ENCODE peak calls at places on chromosomes 16 and 17, in eight cellular contexts. D, O, M, B, Y, A, U and Z are unnamed samples.
A peak's percentile ranks its signal among the peaks of the same experiment; 100 is the strongest.

GRCh38 chr16:73433493-73434307 is 385.8 kb upstream of the ZFHX3 start:
- DNase-seq in D (no peak), O (no peak), M (no peak), B (no peak), Y (no peak), A (no peak), U (no peak), Z (no peak)

GRCh38 chr17:62696726-62697490 is 69.4 kb downstream of the MRC2 start:
- DNase-seq in D (no peak), O (no peak), M (no peak), B (no peak), Y (no peak), A (no peak), U (no peak), Z (no peak)

GRCh38 chr16:70391881-70392481 is 45.3 kb downstream of the DDX19A start:
- DNase-seq in D (peak; percentile 43), O (no peak), M (peak; percentile 92), B (peak; percentile 48), Y (no peak), A (no peak), U (peak; percentile 46), Z (peak; percentile 57)

GRCh38 chr17:30236807-30237206 is 1.3 kb upstream of the SLC6A4 start:
- DNase-seq in D (peak; percentile 40), O (peak; percentile 40), M (peak; percentile 83), B (peak; percentile 26), Y (peak; percentile 83), A (no peak), U (no peak), Z (no peak)

GRCh38 chr16:81598083-81598482 is 153.5 kb downstream of the CMIP start:
- DNase-seq in D (no peak), O (no peak), M (no peak), B (no peak), Y (no peak), A (no peak), U (no peak), Z (no peak)

GRCh38 chr16:89370601-89371000 is 119.8 kb downstream of the ANKRD11 start:
- DNase-seq in D (no peak), O (no peak), M (no peak), B (no peak), Y (no peak), A (no peak), U (no peak), Z (no peak)

GRCh38 chr16:85046472-85046916 is 18.9 kb downstream of the KIAA0513 start:
- DNase-seq in D (no peak), O (no peak), M (no peak), B (no peak), Y (no peak), A (no peak), U (no peak), Z (no peak)

GRCh38 chr16:119835-120234 is 18.6 kb downstream of the NPRL3 start:
- DNase-seq in D (no peak), O (no peak), M (no peak), B (no peak), Y (no peak), A (no peak), U (no peak), Z (no peak)

GRCh38 chr17:57211010-57211411 is 45.3 kb upstream of the MSI2 start:
- DNase-seq in D (no peak), O (no peak), M (no peak), B (no peak), Y (no peak), A (no peak), U (no peak), Z (no peak)

GRCh38 chr17:3755335-3756030 is 31.8 kb downstream of the HASPIN start:
- DNase-seq in D (no peak), O (no peak), M (no peak), B (no peak), Y (no peak), A (no peak), U (no peak), Z (no peak)

GRCh38 chr17:27318633-27319032 is 24.7 kb downstream of the WSB1 start:
- DNase-seq in D (no peak), O (no peak), M (no peak), B (no peak), Y (no peak), A (no peak), U (no peak), Z (no peak)

GRCh38 chr17:10512856-10513255 is 5.5 kb downstream of the MYH1 start:
- DNase-seq in D (no peak), O (no peak), M (no peak), B (no peak), Y (no peak), A (no peak), U (no peak), Z (no peak)

GRCh38 chr17:230371-230770 is 48.9 kb upstream of the DOC2B start:
- DNase-seq in D (no peak), O (no peak), M (no peak), B (no peak), Y (peak; percentile 34), A (no peak), U (no peak), Z (no peak)

GRCh38 chr16:31458073-31458834 is 1.0 kb upstream of the ARMC5 start:
- DNase-seq in D (peak; percentile 46), O (peak; percentile 95), M (peak; percentile 82), B (peak; percentile 51), Y (peak; percentile 85), A (peak; percentile 39), U (no peak), Z (peak; percentile 29)

GRCh38 chr17:78883090-78883532 is 19.9 kb downstream of the CEP295NL start:
- DNase-seq in D (peak; percentile 79), O (peak; percentile 92), M (peak; percentile 91), B (peak; percentile 71), Y (peak; percentile 87), A (no peak), U (peak; percentile 86), Z (peak; percentile 61)

GRCh38 chr17:3890893-3891219 is 2.0 kb downstream of the CAMKK1 start:
- DNase-seq in D (no peak), O (no peak), M (no peak), B (no peak), Y (no peak), A (no peak), U (no peak), Z (no peak)

GRCh38 chr17:4365628-4366311 is 705 bp downstream of the UBE2G1 start:
- DNase-seq in D (no peak), O (no peak), M (peak; percentile 57), B (peak; percentile 16), Y (no peak), A (peak; percentile 25), U (no peak), Z (no peak)

GRCh38 chr17:55305321-55306087 is 40.7 kb downstream of the HLF start:
- DNase-seq in D (no peak), O (no peak), M (no peak), B (no peak), Y (no peak), A (no peak), U (no peak), Z (no peak)

GRCh38 chr16:31291376-31291775 is 31.6 kb downstream of the ITGAM start:
- DNase-seq in D (no peak), O (no peak), M (no peak), B (no peak), Y (no peak), A (no peak), U (no peak), Z (no peak)

GRCh38 chr17:81510524-81510797 is 2.1 kb downstream of the ACTG1 start:
- DNase-seq in D (peak; percentile 20), O (no peak), M (no peak), B (no peak), Y (no peak), A (no peak), U (no peak), Z (no peak)
- H3K4me3 ChIP-seq in D (peak overlapping the region; percentile 95), O (peak overlapping the region; percentile 75), M (no peak overlapping the region), B (peak overlapping the region; percentile 88), Y (peak overlapping the region; percentile 94), A (peak overlapping the region; percentile 84), U (peak overlapping the region; percentile 95), Z (peak overlapping the region; percentile 97)

DNA sequence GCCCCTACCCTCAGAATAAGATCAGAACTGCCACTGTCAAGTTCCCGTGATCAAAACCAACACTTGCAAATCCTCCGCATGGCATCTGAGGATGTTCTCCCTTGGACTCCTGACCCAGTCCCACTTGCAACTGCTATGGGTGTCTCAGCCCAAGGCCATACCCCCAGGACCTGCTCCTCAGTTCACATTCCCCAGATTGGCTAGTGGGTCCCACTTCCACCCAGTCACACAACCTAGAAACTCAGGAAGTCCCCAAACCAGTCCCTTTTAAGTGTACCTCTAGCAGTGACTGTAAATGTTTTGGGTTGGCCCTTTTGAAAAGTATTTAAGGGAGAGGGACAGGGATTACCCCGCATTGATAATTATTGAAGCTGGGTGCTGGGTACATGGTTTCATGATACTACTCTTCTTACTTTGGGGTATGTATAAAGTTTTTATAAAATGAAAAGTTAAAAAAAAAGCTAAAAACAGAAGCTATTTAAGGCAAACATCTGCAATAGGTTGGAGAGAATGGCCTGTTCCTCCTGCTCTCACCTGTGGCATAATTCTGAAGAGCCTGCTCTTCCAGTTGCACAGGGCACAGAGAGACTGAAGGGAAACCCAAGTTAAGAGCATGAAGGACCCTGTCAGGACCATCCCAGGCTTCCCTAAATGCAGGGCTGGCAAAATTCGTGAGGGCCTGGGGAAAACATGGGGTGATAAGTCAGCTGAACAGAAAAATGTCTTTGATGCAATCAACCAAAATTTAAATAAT is 42.5 kb downstream of the ERN1 start:
- DNase-seq in D (no peak), O (no peak), M (no peak), B (no peak), Y (no peak), A (no peak), U (no peak), Z (no peak)
- H3K4me3 ChIP-seq in D (no peak overlapping the region), O (no peak overlapping the region), M (no peak overlapping the region), B (no peak overlapping the region), Y (no peak overlapping the region), A (no peak overlapping the region), U (no peak overlapping the region), Z (no peak overlapping the region)

DNA sequence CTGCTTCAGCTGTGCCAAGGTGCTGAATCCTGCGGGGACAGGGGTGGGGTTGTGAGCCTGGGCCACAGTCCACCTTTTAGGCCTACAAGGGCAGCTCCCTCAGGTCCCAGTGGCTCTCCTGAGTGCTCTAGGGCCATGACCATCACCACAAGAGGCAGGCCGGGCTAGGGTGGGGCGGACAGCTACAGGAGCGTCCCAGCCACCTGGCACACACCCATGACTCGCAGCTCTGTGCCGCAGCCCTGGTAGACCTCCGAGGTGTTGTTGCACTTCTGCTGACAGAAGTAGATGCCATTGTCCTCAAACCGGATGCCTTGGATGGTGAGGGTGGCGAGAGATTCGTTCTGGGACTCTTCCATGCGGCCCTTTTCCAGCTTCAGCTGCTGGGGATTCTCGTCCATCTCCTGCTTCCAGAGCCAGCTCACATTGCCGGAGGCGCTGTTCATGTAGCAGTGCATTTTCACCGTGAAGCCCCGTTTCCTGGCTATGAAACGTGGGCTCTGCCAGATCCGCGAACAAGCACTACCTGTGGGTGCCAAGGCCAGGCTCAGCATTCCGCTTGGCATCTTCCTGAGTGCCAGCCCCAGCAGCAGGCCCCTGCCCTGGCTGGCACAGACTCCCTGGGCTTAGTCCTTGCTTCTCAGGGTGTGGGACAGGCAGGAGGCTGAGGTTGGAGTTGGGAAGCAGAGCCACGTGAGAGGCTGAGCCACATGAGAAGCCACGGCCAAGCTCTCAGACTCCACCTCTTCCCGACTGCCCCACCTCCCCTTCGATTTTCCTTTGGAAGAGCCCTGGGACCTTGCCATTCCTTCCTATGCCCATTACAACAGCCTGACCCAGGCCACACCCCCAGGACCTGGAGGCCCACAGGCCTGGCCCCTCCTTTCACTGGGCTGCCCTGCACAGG is 2.0 kb downstream of the CD79B start:
- DNase-seq in D (no peak), O (no peak), M (no peak), B (no peak), Y (no peak), A (no peak), U (no peak), Z (no peak)
- H3K4me3 ChIP-seq in D (no peak overlapping the region), O (no peak overlapping the region), M (no peak overlapping the region), B (no peak overlapping the region), Y (no peak overlapping the region), A (no peak overlapping the region), U (no peak overlapping the region), Z (no peak overlapping the region)

GRCh38 chr17:60926466-60927183 is 249.0 kb downstream of the BCAS3 start:
- DNase-seq in D (peak; percentile 20), O (no peak), M (no peak), B (no peak), Y (no peak), A (no peak), U (no peak), Z (peak; percentile 1)
- H3K4me3 ChIP-seq in D (no peak overlapping the region), O (no peak overlapping the region), M (no peak overlapping the region), B (no peak overlapping the region), Y (no peak overlapping the region), A (no peak overlapping the region), U (no peak overlapping the region), Z (no peak overlapping the region)